ENCODE peak calls at places on chromosomes 2 and 18, in seven cellular contexts. E, F, L, W, V, H and Q are unnamed samples.

GRCh38 chr2:1940660-1941059 is 196.3 kb upstream of the PXDN start:
- DNase-seq in H (no peak), E (no peak), W (peak), F (no peak), V (no peak), L (no peak), Q (no peak)

GRCh38 chr2:101699939-101700442 is 2.5 kb downstream of the MAP4K4 start:
- DNase-seq in F (no peak), V (no peak), W (no peak), L (no peak), H (no peak), E (no peak), Q (no peak)

GRCh38 chr2:174997110-174997509 is 8.1 kb downstream of the CHN1 start:
- DNase-seq in V (no peak), W (no peak), L (no peak), F (no peak), E (no peak), H (no peak), Q (no peak)

GRCh38 chr2:20424300-20425290 is 22.3 kb upstream of the RHOB start:
- DNase-seq in H (no peak), V (peak), F (no peak), W (peak), L (no peak), E (peak), Q (no peak)

GRCh38 chr2:16003152-16003551 is 62.8 kb downstream of the MYCN start:
- DNase-seq in V (no peak), L (no peak), F (no peak), H (no peak), W (no peak), E (no peak), Q (no peak)

GRCh38 chr2:219541611-219542180 is 1.9 kb downstream of the CHPF start:
- DNase-seq in F (peak), W (peak), V (peak), H (peak), E (peak), L (peak), Q (peak)

GRCh38 chr2:96811916-96812315 is 4.2 kb upstream of the CNNM3 start:
- DNase-seq in V (no peak), W (no peak), F (no peak), H (no peak), L (no peak), E (no peak), Q (no peak)

GRCh38 chr2:196399736-196400691 is 228.6 kb upstream of the STK17B start:
- DNase-seq in H (no peak), E (peak), W (no peak), F (peak), V (no peak), L (no peak), Q (peak)

GRCh38 chr18:33751613-33752221 is 173.7 kb downstream of the ASXL3 start:
- DNase-seq in E (peak), W (no peak), L (no peak), H (no peak), F (peak), V (no peak), Q (no peak)

GRCh38 chr2:222904557-222905258 is 43.9 kb downstream of the ACSL3 start:
- DNase-seq in F (no peak), V (no peak), E (no peak), W (no peak), H (no peak), L (no peak), Q (no peak)

GRCh38 chr2:169073211-169073971 is 4.0 kb downstream of the DHRS9 start:
- DNase-seq in V (no peak), E (peak), W (no peak), L (no peak), F (no peak), H (no peak), Q (no peak)

GRCh38 chr2:122300758-122301157 is 545.3 kb downstream of the TSN start:
- DNase-seq in W (no peak), F (no peak), L (no peak), V (no peak), E (peak), H (no peak), Q (no peak)

GRCh38 chr2:20633794-20634259 is 17.1 kb downstream of the HS1BP3 start:
- DNase-seq in E (no peak), W (no peak), V (no peak), F (peak), H (no peak), L (no peak), Q (peak)

GRCh38 chr2:234165421-234165820 is 114.9 kb downstream of the SPP2 start:
- DNase-seq in H (no peak), F (peak), W (no peak), V (no peak), E (no peak), L (no peak), Q (no peak)

GRCh38 chr2:202056611-202057010 is 16.4 kb upstream of the KIAA2012 start:
- DNase-seq in H (no peak), W (no peak), E (peak), F (no peak), V (no peak), L (no peak), Q (peak)

GRCh38 chr2:200063155-200063554 is 107.8 kb downstream of the MAIP1 start:
- DNase-seq in F (no peak), V (peak), L (no peak), H (no peak), W (no peak), E (no peak), Q (no peak)

GRCh38 chr18:79774111-79774510 is 23.6 kb upstream of the KCNG2 start:
- DNase-seq in E (no peak), W (peak), V (no peak), L (no peak), H (peak), F (no peak), Q (no peak)

GRCh38 chr2:96874099-96874831 is 4.4 kb upstream of the SEMA4C start:
- DNase-seq in H (no peak), W (no peak), L (no peak), V (no peak), E (no peak), F (no peak), Q (no peak)

GRCh38 chr18:70421471-70421870 is 132.6 kb downstream of the SOCS6 start:
- DNase-seq in F (no peak), L (no peak), E (no peak), V (no peak), W (no peak), H (no peak), Q (no peak)

GRCh38 chr18:50340078-50340477 is 34.8 kb upstream of the SKA1 start:
- DNase-seq in E (no peak), H (peak), F (no peak), L (no peak), V (peak), W (no peak), Q (no peak)

DNA sequence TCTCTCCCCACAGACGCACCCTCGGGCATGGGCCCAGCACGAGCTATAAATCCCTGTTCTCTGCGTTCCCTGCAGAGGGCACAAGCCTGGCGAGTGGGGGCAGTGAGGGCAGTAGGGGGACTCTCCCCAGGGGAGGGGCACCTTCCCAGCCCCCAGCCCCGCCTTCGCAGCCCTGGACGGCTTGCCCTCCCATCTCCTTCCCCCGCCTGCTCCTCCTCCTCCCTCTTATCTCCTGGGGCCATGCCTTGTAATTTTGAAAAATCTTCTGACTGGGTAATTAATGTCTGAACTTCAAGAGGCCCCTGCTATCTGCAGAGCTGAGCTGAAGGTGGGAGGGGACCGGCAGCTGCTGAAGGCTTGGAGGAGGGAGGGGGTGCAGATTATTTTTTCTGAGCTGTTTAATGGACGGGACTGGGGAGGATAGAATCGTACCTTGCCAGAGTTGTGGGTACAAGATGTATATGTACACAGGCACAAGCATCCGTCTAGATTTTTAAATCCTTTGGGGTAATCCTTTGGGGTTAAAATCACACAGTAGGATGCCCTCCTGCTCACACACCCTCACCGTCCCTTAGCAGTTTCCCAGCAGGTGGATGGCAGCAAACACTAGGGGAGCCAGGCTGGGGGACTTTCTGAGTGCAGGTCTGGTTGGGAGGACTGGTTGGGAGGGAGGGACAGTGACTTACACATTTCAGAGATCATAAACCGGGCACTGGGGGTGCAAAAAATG is 121.9 kb downstream of the SMAD7 start:
- DNase-seq in W (peak), H (peak), L (no peak), E (no peak), V (peak), F (peak), Q (no peak)
- TF ChIP-seq CTCF in W (no peak), H (no peak), L (no peak), E (no peak), V (peak), F (peak), Q (no peak)

DNA sequence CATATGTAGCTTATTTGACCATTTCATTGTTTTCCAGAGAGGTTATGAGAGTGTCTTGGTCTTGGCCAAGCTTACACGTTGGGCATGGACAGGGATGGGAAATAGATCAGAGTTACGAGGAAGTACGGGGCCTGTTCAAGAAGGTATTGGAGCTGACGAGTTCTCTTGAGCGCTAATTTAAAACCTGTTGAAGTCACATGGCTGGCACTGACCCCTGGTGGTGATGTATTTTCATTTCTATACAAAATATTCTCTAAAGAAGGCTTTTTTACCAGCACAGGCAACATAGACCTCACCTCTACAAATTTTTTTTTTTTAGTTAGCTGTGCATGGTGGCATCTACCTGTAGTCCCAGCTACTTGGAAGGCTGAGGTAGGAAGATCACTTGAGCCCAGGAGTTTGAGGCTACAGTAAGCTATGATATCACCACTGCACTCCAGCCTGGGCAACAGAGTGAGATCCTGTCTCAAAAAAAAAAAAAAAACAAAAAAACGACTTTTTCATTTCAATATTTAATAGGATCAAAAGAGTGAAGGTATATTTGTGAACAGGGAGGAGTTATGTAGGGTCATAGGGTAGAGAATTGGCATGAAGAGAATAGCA is 19.6 kb downstream of the UGP2 start:
- DNase-seq in W (no peak), V (peak), E (peak), F (peak), H (peak), L (peak), Q (peak)
- TF ChIP-seq CTCF in W (peak), V (peak), E (peak), F (peak), H (peak), L (peak), Q (peak)

GRCh38 chr2:173963323-173963816 is 1.8 kb downstream of the SP3 start:
- DNase-seq in V (no peak), H (no peak), W (no peak), E (peak), L (no peak), F (peak), Q (no peak)
- TF ChIP-seq CTCF in V (no peak), H (peak), W (peak), E (no peak), L (peak), F (peak), Q (no peak)

GRCh38 chr2:148513425-148513824 is 131.1 kb upstream of the EPC2 start:
- DNase-seq in W (no peak), H (no peak), F (no peak), V (no peak), L (no peak), E (no peak), Q (no peak)
- TF ChIP-seq CTCF in W (no peak), H (no peak), F (no peak), V (no peak), L (no peak), E (no peak), Q (no peak)

GRCh38 chr2:179936654-179937053 is 70.4 kb downstream of the CWC22 start:
- DNase-seq in F (peak), V (peak), L (no peak), E (peak), H (peak), W (no peak), Q (peak)
- TF ChIP-seq CTCF in F (peak), V (peak), L (no peak), E (peak), H (peak), W (peak), Q (peak)

GRCh38 chr18:60684843-60685513 is 312.4 kb upstream of the MC4R start:
- DNase-seq in H (no peak), V (no peak), E (peak), L (no peak), F (no peak), W (no peak), Q (no peak)
- TF ChIP-seq CTCF in H (peak), V (peak), E (peak), L (peak), F (peak), W (peak), Q (peak)